ENCODE peak calls at places on chromosomes 16 and 17, in five cellular contexts. V, M, Q, W and U are unnamed samples.

GRCh38 chr17:77409282-77410161 is 268.8 kb downstream of the SEC14L1 start:
- DNase-seq in V (peak; percentile 51), M (peak; percentile 74), Q (peak; percentile 38), W (no peak), U (peak; percentile 57)

GRCh38 chr16:82995927-82996441 is 369.2 kb downstream of the CDH13 start:
- DNase-seq in V (no peak), M (peak; percentile 33), Q (no peak), W (no peak), U (no peak)

GRCh38 chr17:28416703-28417311 is 10.8 kb upstream of the SLC46A1 start:
- DNase-seq in V (peak; percentile 48), M (peak; percentile 43), Q (peak; percentile 22), W (peak; percentile 45), U (peak; percentile 86)

GRCh38 chr16:11235703-11235991 is 20.4 kb downstream of the SOCS1 start:
- DNase-seq in V (no peak), M (no peak), Q (no peak), W (no peak), U (no peak)

GRCh38 chr16:12271006-12271405 is 294.5 kb downstream of the SNX29 start:
- DNase-seq in V (no peak), M (no peak), Q (no peak), W (peak; percentile 4), U (no peak)

GRCh38 chr17:28985950-28986713 is 19.7 kb downstream of the SEZ6 start:
- DNase-seq in V (no peak), M (no peak), Q (no peak), W (no peak), U (peak; percentile 69)

GRCh38 chr17:17041018-17041521 is 1.2 kb upstream of the MPRIP start:
- DNase-seq in V (no peak), M (peak; percentile 20), Q (no peak), W (peak; percentile 19), U (peak; percentile 95)

GRCh38 chr17:1787301-1787902 is 25.5 kb downstream of the SERPINF1 start:
- DNase-seq in V (no peak), M (peak; percentile 89), Q (no peak), W (no peak), U (no peak)

GRCh38 chr17:17758443-17758842 is 77.2 kb downstream of the RAI1 start:
- DNase-seq in V (no peak), M (no peak), Q (no peak), W (no peak), U (peak; percentile 93)

GRCh38 chr17:58276423-58276822 is 4.3 kb downstream of the MPO start:
- DNase-seq in V (no peak), M (no peak), Q (no peak), W (no peak), U (no peak)

GRCh38 chr17:45003877-45004276 is 35.8 kb upstream of the C1QL1 start:
- DNase-seq in V (no peak), M (no peak), Q (no peak), W (no peak), U (no peak)

GRCh38 chr17:51258756-51259573 is 884 bp downstream of the MBTD1 start:
- DNase-seq in V (peak; percentile 23), M (peak; percentile 21), Q (no peak), W (no peak), U (no peak)

GRCh38 chr16:819336-819735 is 18.8 kb upstream of the GNG13 start:
- DNase-seq in V (no peak), M (no peak), Q (peak; percentile 28), W (no peak), U (no peak)

GRCh38 chr17:76451480-76451879 is 1.5 kb downstream of the UBE2O start:
- DNase-seq in V (no peak), M (no peak), Q (no peak), W (no peak), U (no peak)